ENCODE peak calls at places on chromosomes 5 and 9, in five cellular contexts. One of them, this sample, is unnamed.

GRCh38 chr9:126499005-126499910 is 114.5 kb upstream of the LMX1B start:
- DNase-seq in left ventricle myocardium inferior: no peak
- DNase-seq in GM12865: peak; percentile 33
- DNase-seq in HCT116: no peak
- DNase-seq in HFF-Myc: no peak
- DNase-seq in this sample: peak; percentile 32

GRCh38 chr9:93303258-93303771 is 119.4 kb downstream of the WNK2 start:
- DNase-seq in left ventricle myocardium inferior: no peak
- DNase-seq in GM12865: no peak
- DNase-seq in HCT116: no peak
- DNase-seq in HFF-Myc: no peak
- DNase-seq in this sample: no peak

GRCh38 chr5:172336264-172336663 is 52.7 kb upstream of the UBTD2 start:
- DNase-seq in HCT116: no peak
- DNase-seq in left ventricle myocardium inferior: no peak
- DNase-seq in GM12865: no peak
- DNase-seq in HFF-Myc: no peak
- DNase-seq in this sample: no peak

GRCh38 chr5:171415115-171415730 is 4.2 kb upstream of the FGF18 start:
- DNase-seq in HFF-Myc: no peak
- DNase-seq in left ventricle myocardium inferior: no peak
- DNase-seq in GM12865: no peak
- DNase-seq in HCT116: no peak
- DNase-seq in this sample: no peak

GRCh38 chr9:97934321-97935115 is 3.5 kb downstream of the HEMGN start:
- DNase-seq in left ventricle myocardium inferior: no peak
- DNase-seq in GM12865: no peak
- DNase-seq in HCT116: no peak
- DNase-seq in HFF-Myc: no peak
- DNase-seq in this sample: no peak

GRCh38 chr5:173663810-173664526 is 47.5 kb upstream of the BOD1 start:
- DNase-seq in HFF-Myc: no peak
- DNase-seq in HCT116: no peak
- DNase-seq in left ventricle myocardium inferior: peak; percentile 35
- DNase-seq in GM12865: peak; percentile 71
- DNase-seq in this sample: no peak

GRCh38 chr5:96963267-96963666 is 27.4 kb downstream of the LNPEP start:
- DNase-seq in left ventricle myocardium inferior: peak; percentile 56
- DNase-seq in HCT116: no peak
- DNase-seq in GM12865: peak; percentile 56
- DNase-seq in HFF-Myc: peak; percentile 15
- DNase-seq in this sample: peak; percentile 25

GRCh38 chr9:4832786-4833579 is 40.2 kb downstream of the RCL1 start:
- DNase-seq in HFF-Myc: peak; percentile 88
- DNase-seq in GM12865: no peak
- DNase-seq in left ventricle myocardium inferior: no peak
- DNase-seq in HCT116: peak; percentile 94
- DNase-seq in this sample: peak; percentile 44

GRCh38 chr5:148996270-148996669 is 66.6 kb downstream of the SH3TC2 start:
- DNase-seq in left ventricle myocardium inferior: no peak
- DNase-seq in GM12865: no peak
- DNase-seq in HFF-Myc: no peak
- DNase-seq in HCT116: no peak
- DNase-seq in this sample: no peak

GRCh38 chr9:36762958-36763357 is 190.3 kb downstream of the MELK start:
- DNase-seq in left ventricle myocardium inferior: no peak
- DNase-seq in GM12865: no peak
- DNase-seq in HCT116: no peak
- DNase-seq in HFF-Myc: no peak
- DNase-seq in this sample: no peak

GRCh38 chr5:172849636-172850453 is 15.8 kb downstream of the ERGIC1 start:
- DNase-seq in HFF-Myc: no peak
- DNase-seq in HCT116: no peak
- DNase-seq in left ventricle myocardium inferior: no peak
- DNase-seq in GM12865: peak; percentile 84
- DNase-seq in this sample: peak; percentile 88

GRCh38 chr5:80703747-80704146 is 49.0 kb upstream of the DHFR start:
- DNase-seq in GM12865: no peak
- DNase-seq in HFF-Myc: no peak
- DNase-seq in HCT116: no peak
- DNase-seq in left ventricle myocardium inferior: no peak
- DNase-seq in this sample: no peak

GRCh38 chr5:179819296-179820126 is 1.2 kb upstream of the SQSTM1 start:
- DNase-seq in HCT116: no peak
- DNase-seq in left ventricle myocardium inferior: peak; percentile 61
- DNase-seq in HFF-Myc: no peak
- DNase-seq in GM12865: peak; percentile 70
- DNase-seq in this sample: peak; percentile 54

GRCh38 chr5:123089971-123090640 is 1.1 kb downstream of the PRDM6 start:
- DNase-seq in left ventricle myocardium inferior: peak; percentile 20
- DNase-seq in HFF-Myc: no peak
- DNase-seq in HCT116: no peak
- DNase-seq in GM12865: peak; percentile 36
- DNase-seq in this sample: no peak

GRCh38 chr5:10538103-10538788 is 25.6 kb upstream of the ANKRD33B start:
- DNase-seq in HFF-Myc: no peak
- DNase-seq in left ventricle myocardium inferior: no peak
- DNase-seq in GM12865: no peak
- DNase-seq in HCT116: no peak
- DNase-seq in this sample: no peak

GRCh38 chr5:80069918-80070318 is 34.8 kb downstream of the THBS4 start:
- DNase-seq in left ventricle myocardium inferior: no peak
- DNase-seq in HCT116: no peak
- DNase-seq in HFF-Myc: no peak
- DNase-seq in GM12865: no peak
- DNase-seq in this sample: peak; percentile 18

GRCh38 chr5:96729156-96729555 is 67.0 kb downstream of the CAST start:
- DNase-seq in HFF-Myc: no peak
- DNase-seq in left ventricle myocardium inferior: no peak
- DNase-seq in GM12865: no peak
- DNase-seq in HCT116: no peak
- DNase-seq in this sample: no peak

GRCh38 chr5:109819878-109820277 is 130.2 kb downstream of the MAN2A1 start:
- DNase-seq in GM12865: no peak
- DNase-seq in HCT116: no peak
- DNase-seq in HFF-Myc: no peak
- DNase-seq in left ventricle myocardium inferior: no peak
- DNase-seq in this sample: no peak

GRCh38 chr5:76114192-76114795 is 31.1 kb downstream of the SV2C start:
- DNase-seq in GM12865: no peak
- DNase-seq in HFF-Myc: no peak
- DNase-seq in HCT116: no peak
- DNase-seq in left ventricle myocardium inferior: no peak
- DNase-seq in this sample: peak; percentile 56

GRCh38 chr9:90003046-90003355 is 398.2 kb downstream of the GADD45G start:
- DNase-seq in GM12865: no peak
- DNase-seq in HFF-Myc: no peak
- DNase-seq in left ventricle myocardium inferior: peak; percentile 42
- DNase-seq in HCT116: no peak
- DNase-seq in this sample: no peak

GRCh38 chr5:9483251-9483650 is 62.6 kb downstream of the SEMA5A start:
- DNase-seq in left ventricle myocardium inferior: no peak
- DNase-seq in GM12865: no peak
- DNase-seq in HCT116: no peak
- DNase-seq in HFF-Myc: no peak
- DNase-seq in this sample: no peak

GRCh38 chr9:19493174-19493811 is 84.5 kb downstream of the ACER2 start:
- DNase-seq in left ventricle myocardium inferior: peak; percentile 86
- DNase-seq in GM12865: peak; percentile 58
- DNase-seq in HCT116: peak; percentile 33
- DNase-seq in HFF-Myc: peak; percentile 25
- DNase-seq in this sample: peak; percentile 39
- H3K4me3 ChIP-seq in left ventricle myocardium inferior: peak overlapping the region; percentile 53
- H3K4me3 ChIP-seq in GM12865: no peak overlapping the region
- H3K4me3 ChIP-seq in HCT116: no peak overlapping the region
- H3K4me3 ChIP-seq in HFF-Myc: peak overlapping the region; percentile 8
- H3K4me3 ChIP-seq in this sample: no peak overlapping the region

GRCh38 chr5:150431048-150431447 is 18.3 kb upstream of the CD74 start:
- DNase-seq in GM12865: no peak
- DNase-seq in HFF-Myc: no peak
- DNase-seq in left ventricle myocardium inferior: no peak
- DNase-seq in HCT116: no peak
- DNase-seq in this sample: no peak

GRCh38 chr5:150429410-150429873 is 16.7 kb upstream of the CD74 start:
- DNase-seq in GM12865: peak; percentile 48
- DNase-seq in HFF-Myc: no peak
- DNase-seq in left ventricle myocardium inferior: no peak
- DNase-seq in HCT116: no peak
- DNase-seq in this sample: no peak

GRCh38 chr5:150428978-150429377 is 16.3 kb upstream of the CD74 start:
- DNase-seq in GM12865: no peak
- DNase-seq in left ventricle myocardium inferior: no peak
- DNase-seq in HFF-Myc: no peak
- DNase-seq in HCT116: no peak
- DNase-seq in this sample: no peak

GRCh38 chr5:150431574-150431973 is 18.0 kb downstream of the RPS14 start:
- DNase-seq in HCT116: no peak
- DNase-seq in left ventricle myocardium inferior: no peak
- DNase-seq in GM12865: no peak
- DNase-seq in HFF-Myc: no peak
- DNase-seq in this sample: no peak

GRCh38 chr5:150428106-150428876 is 15.6 kb upstream of the CD74 start:
- DNase-seq in left ventricle myocardium inferior: peak; percentile 71
- DNase-seq in HFF-Myc: no peak
- DNase-seq in HCT116: no peak
- DNase-seq in GM12865: no peak
- DNase-seq in this sample: peak; percentile 85
- H3K4me3 ChIP-seq in left ventricle myocardium inferior: no peak overlapping the region
- H3K4me3 ChIP-seq in HFF-Myc: no peak overlapping the region
- H3K4me3 ChIP-seq in HCT116: no peak overlapping the region
- H3K4me3 ChIP-seq in GM12865: no peak overlapping the region
- H3K4me3 ChIP-seq in this sample: no peak overlapping the region

GRCh38 chr5:140800816-140801493 is at the start of gene PCDHA3:
- DNase-seq in left ventricle myocardium inferior: no peak
- DNase-seq in HCT116: no peak
- DNase-seq in HFF-Myc: peak; percentile 2
- DNase-seq in GM12865: no peak
- DNase-seq in this sample: no peak
- H3K4me3 ChIP-seq in left ventricle myocardium inferior: peak within 1 kb of the TSS; percentile 56
- H3K4me3 ChIP-seq in HCT116: no peak within 1 kb of the TSS
- H3K4me3 ChIP-seq in HFF-Myc: no peak within 1 kb of the TSS
- H3K4me3 ChIP-seq in GM12865: no peak within 1 kb of the TSS
- H3K4me3 ChIP-seq in this sample: no peak within 1 kb of the TSS

GRCh38 chr5:141484499-141485304 is at the start of gene PCDHGC4:
- DNase-seq in HCT116: no peak
- DNase-seq in left ventricle myocardium inferior: no peak
- DNase-seq in GM12865: peak; percentile 20
- DNase-seq in HFF-Myc: no peak
- DNase-seq in this sample: no peak
- H3K4me3 ChIP-seq in HCT116: no peak within 1 kb of the TSS
- H3K4me3 ChIP-seq in left ventricle myocardium inferior: peak within 1 kb of the TSS; percentile 60
- H3K4me3 ChIP-seq in GM12865: peak within 1 kb of the TSS; percentile 9
- H3K4me3 ChIP-seq in HFF-Myc: no peak within 1 kb of the TSS
- H3K4me3 ChIP-seq in this sample: peak within 1 kb of the TSS; percentile 17

DNA sequence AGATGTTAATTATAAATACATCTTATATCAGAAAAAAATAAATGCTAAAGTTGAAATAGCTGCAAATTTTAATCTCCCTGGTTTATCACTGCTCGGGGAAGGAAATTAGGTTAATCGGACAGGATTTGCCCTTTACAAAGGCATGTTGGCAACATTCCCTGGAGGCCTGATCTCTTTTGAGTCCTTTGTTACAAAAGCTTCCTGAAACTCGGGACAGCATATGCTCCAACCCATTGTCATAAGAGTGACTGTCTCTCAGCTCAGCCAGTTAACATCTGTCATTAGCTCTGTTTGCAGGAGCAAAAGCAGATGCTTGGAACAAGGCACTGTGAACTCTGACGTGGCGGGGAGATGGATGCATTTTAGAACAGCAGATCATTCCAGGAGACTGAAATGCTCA is 80.6 kb downstream of the MYO10 start:
- DNase-seq in GM12865: no peak
- DNase-seq in HFF-Myc: no peak
- DNase-seq in HCT116: no peak
- DNase-seq in left ventricle myocardium inferior: no peak
- DNase-seq in this sample: peak; percentile 29
- H3K4me3 ChIP-seq in GM12865: no peak overlapping the region
- H3K4me3 ChIP-seq in HFF-Myc: no peak overlapping the region
- H3K4me3 ChIP-seq in HCT116: no peak overlapping the region
- H3K4me3 ChIP-seq in left ventricle myocardium inferior: no peak overlapping the region
- H3K4me3 ChIP-seq in this sample: no peak overlapping the region

DNA sequence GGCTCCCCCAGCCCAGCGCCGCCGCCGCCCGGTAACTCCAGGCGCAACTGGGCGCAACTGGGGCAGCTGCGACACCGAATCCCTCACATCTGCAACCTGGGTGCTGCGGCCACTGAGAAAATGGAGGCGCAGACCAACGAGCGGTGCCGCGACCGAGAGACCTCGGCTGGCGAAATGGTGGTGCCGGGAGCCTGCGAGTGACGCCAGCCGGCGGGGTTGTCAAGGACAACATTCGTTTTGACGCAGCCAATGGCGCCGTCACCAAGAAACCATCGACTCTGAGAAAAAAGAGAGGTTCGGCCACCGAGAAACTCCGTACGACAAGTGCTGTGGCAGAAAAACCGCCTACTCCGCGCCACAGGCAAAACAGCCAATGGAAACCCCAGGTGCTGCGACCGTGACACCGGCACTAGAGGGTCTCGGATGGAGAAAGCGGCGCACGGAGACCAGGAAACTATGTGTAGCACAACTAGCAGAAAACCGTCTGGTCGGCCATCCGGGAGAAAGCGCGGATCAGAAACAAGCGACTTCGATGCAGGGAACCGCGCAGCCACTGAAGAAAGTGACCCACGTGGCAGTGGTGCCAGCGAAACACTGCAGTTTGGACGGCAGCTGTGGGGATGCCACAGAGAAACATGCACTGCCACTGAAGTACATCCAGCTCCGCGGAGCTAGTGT is 88.8 kb downstream of the ANXA2R start:
- DNase-seq in left ventricle myocardium inferior: peak; percentile 26
- DNase-seq in GM12865: peak; percentile 87
- DNase-seq in HCT116: no peak
- DNase-seq in HFF-Myc: no peak
- DNase-seq in this sample: peak; percentile 28
- H3K4me3 ChIP-seq in left ventricle myocardium inferior: peak overlapping the region; percentile 71
- H3K4me3 ChIP-seq in GM12865: peak overlapping the region; percentile 75
- H3K4me3 ChIP-seq in HCT116: no peak overlapping the region
- H3K4me3 ChIP-seq in HFF-Myc: peak overlapping the region; percentile 41
- H3K4me3 ChIP-seq in this sample: peak overlapping the region; percentile 68